ENCODE peak calls at places on chromosome 14, in nine cellular contexts. C, S, U, B, H, N, D, Z and V are unnamed samples.

GRCh38 chr14:26190644-26191043 is 407.2 kb downstream of the NOVA1 start:
- DNase-seq in S (peak; percentile 14), Z (peak; percentile 20), B (peak; percentile 94), N (no peak), D (no peak), U (no peak), H (no peak), C (no peak), V (no peak)

GRCh38 chr14:99891266-99891665 is 98.1 kb downstream of the EML1 start:
- DNase-seq in Z (no peak), U (no peak), D (no peak), N (no peak), S (no peak), B (no peak), C (no peak), H (no peak), V (no peak)

GRCh38 chr14:70171719-70172118 is 17.0 kb downstream of the SLC8A3 start:
- DNase-seq in C (no peak), S (no peak), Z (no peak), N (no peak), U (no peak), B (no peak), D (no peak), H (no peak), V (no peak)

GRCh38 chr14:99936056-99936455 is 129.2 kb upstream of the EVL start:
- DNase-seq in U (no peak), S (no peak), B (no peak), H (no peak), Z (no peak), D (no peak), N (no peak), C (no peak), V (no peak)

GRCh38 chr14:101363261-101363555 is 198.1 kb upstream of the DIO3 start:
- DNase-seq in D (no peak), H (no peak), N (no peak), B (no peak), U (no peak), S (no peak), C (no peak), Z (no peak), V (no peak)

GRCh38 chr14:77598366-77599050 is 17.9 kb downstream of the SPTLC2 start:
- DNase-seq in C (no peak), N (peak; percentile 52), H (no peak), U (no peak), S (no peak), D (no peak), Z (no peak), B (no peak), V (peak; percentile 14)

GRCh38 chr14:51604078-51604477 is 47.6 kb upstream of the FRMD6 start:
- DNase-seq in S (peak; percentile 91), C (no peak), N (no peak), H (no peak), B (peak; percentile 79), D (no peak), U (no peak), Z (peak; percentile 87), V (no peak)

GRCh38 chr14:105888784-105889665 is 362.6 kb downstream of the TMEM121 start:
- DNase-seq in U (peak; percentile 0), D (no peak), B (no peak), Z (no peak), H (no peak), N (no peak), S (no peak), C (no peak), V (no peak)

GRCh38 chr14:77039285-77040058 is 11.0 kb upstream of the IRF2BPL start:
- DNase-seq in U (peak; percentile 38), Z (peak; percentile 76), N (no peak), C (no peak), H (no peak), S (peak; percentile 64), D (no peak), B (no peak), V (no peak)

GRCh38 chr14:34324363-34324795 is 137.7 kb downstream of the SPTSSA start:
- DNase-seq in D (no peak), Z (peak; percentile 55), B (peak; percentile 50), H (no peak), S (peak; percentile 61), C (no peak), U (no peak), N (peak; percentile 61), V (peak; percentile 11)

GRCh38 chr14:81400852-81401251 is 728 bp upstream of the STON2 start:
- DNase-seq in Z (peak; percentile 95), B (peak; percentile 100), S (peak; percentile 96), D (peak; percentile 94), C (peak; percentile 85), U (peak; percentile 68), H (no peak), N (peak; percentile 70), V (no peak)

GRCh38 chr14:88505621-88506020 is 49.2 kb downstream of the PTPN21 start:
- DNase-seq in U (no peak), Z (no peak), C (no peak), S (no peak), N (no peak), H (no peak), D (no peak), B (no peak), V (no peak)

GRCh38 chr14:101467181-101467926 is 93.9 kb upstream of the DIO3 start:
- DNase-seq in C (no peak), N (no peak), U (no peak), S (no peak), H (peak; percentile 71), B (no peak), Z (no peak), D (no peak), V (no peak)

GRCh38 chr14:22225526-22226133 is 363.4 kb downstream of the DAD1 start:
- DNase-seq in S (no peak), C (no peak), Z (peak; percentile 3), B (no peak), N (no peak), H (no peak), D (no peak), U (no peak), V (no peak)

GRCh38 chr14:22220427-22220826 is 368.6 kb downstream of the DAD1 start:
- DNase-seq in H (no peak), D (no peak), S (peak; percentile 6), C (no peak), N (no peak), B (no peak), U (no peak), Z (peak; percentile 1), V (no peak)

GRCh38 chr14:22218729-22219128 is 370.3 kb downstream of the DAD1 start:
- DNase-seq in U (no peak), Z (no peak), S (no peak), C (no peak), H (no peak), N (no peak), D (no peak), B (no peak), V (no peak)

GRCh38 chr14:22226381-22226780 is 362.6 kb downstream of the DAD1 start:
- DNase-seq in B (no peak), H (no peak), S (no peak), U (no peak), D (no peak), N (no peak), Z (no peak), C (no peak), V (no peak)

DNA sequence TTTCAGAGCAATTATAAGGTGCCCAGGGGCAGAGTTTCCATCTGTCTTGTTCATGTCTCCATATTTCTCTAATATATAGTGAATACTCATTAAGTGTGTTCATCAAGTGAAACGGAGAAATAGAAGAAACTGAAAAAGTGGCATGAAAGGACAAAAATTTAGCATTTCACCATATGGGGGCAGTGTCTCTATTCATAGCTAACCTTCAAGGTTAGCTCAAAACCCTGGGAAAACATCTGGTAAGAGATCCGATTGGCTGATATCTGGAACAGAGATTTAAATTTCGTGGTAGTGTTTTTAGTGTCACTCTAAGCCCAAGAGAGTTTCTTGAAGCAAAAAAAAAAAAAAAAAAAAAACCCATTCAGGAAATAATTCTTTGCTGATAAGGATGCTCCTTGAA is 367.5 kb downstream of the DAD1 start:
- DNase-seq in U (no peak), N (no peak), H (no peak), C (no peak), B (peak; percentile 29), S (peak; percentile 9), Z (peak; percentile 1), D (no peak), V (peak; percentile 12)
- TF ChIP-seq CTCF in U (no peak), N (no peak), H (no peak), C (no peak), B (peak; percentile 46), S (peak; percentile 38), Z (peak; percentile 30), D (no peak), V (peak; percentile 47)

GRCh38 chr14:56482306-56482705 is 97.3 kb upstream of the TMEM260 start:
- DNase-seq in N (no peak), C (no peak), Z (peak; percentile 41), D (no peak), H (no peak), U (no peak), S (peak; percentile 46), B (peak; percentile 17), V (no peak)
- TF ChIP-seq CTCF in N (no peak), C (no peak), Z (peak; percentile 20), D (no peak), H (no peak), U (no peak), S (peak; percentile 32), B (peak; percentile 20), V (peak; percentile 21)

GRCh38 chr14:74333909-74334308 is 14.4 kb upstream of the VRTN start:
- DNase-seq in N (no peak), S (peak; percentile 84), D (no peak), C (no peak), U (no peak), Z (peak; percentile 58), B (peak; percentile 83), H (no peak), V (no peak)
- TF ChIP-seq CTCF in N (no peak), S (no peak), D (no peak), C (no peak), U (no peak), Z (no peak), B (no peak), H (no peak), V (no peak)

DNA sequence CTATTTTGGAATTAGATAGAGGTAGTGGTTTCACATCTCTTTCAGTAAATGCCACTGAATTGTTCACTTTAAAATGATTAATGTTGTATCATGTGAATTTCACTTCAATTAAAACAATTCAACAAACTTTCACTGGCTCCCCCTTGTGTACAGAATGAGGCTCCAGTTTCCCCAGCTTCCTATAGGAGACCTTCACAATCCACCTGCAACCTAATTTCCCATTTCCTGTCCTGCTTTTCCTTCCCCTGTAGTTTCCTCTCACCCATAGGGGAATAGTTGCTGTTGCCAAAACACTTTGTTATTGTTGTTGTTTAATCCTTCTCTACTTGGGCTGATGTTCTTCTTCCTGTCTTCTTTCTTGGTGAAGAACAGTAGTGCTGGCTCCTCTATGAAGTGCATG is 59.8 kb downstream of the NPAS3 start:
- DNase-seq in D (no peak), C (no peak), H (no peak), Z (peak; percentile 42), S (peak; percentile 29), N (no peak), B (peak; percentile 45), U (no peak), V (no peak)
- TF ChIP-seq CTCF in D (no peak), C (peak; percentile 35), H (no peak), Z (peak; percentile 69), S (peak; percentile 58), N (peak; percentile 21), B (peak; percentile 74), U (no peak), V (peak; percentile 6)

GRCh38 chr14:54866588-54866987 is 36.0 kb downstream of the GCH1 start:
- DNase-seq in N (no peak), B (peak; percentile 7), D (no peak), U (no peak), Z (no peak), S (no peak), C (no peak), H (no peak), V (no peak)
- TF ChIP-seq CTCF in N (no peak), B (no peak), D (no peak), U (no peak), Z (no peak), S (no peak), C (no peak), H (no peak), V (no peak)